ENCODE peak calls at places on chromosomes 6 and 20, in five cellular contexts. I is tibial nerve, E is IMR-90, J is GM12878, T is gastrocnemius medialis. D is an unnamed sample.

GRCh38 chr6:53899512-53899911 is 104.7 kb downstream of the LRRC1 start:
- DNase-seq in T (no peak), E (no peak), I (no peak), J (no peak), D (no peak)

GRCh38 chr6:2579241-2579761 is 171.4 kb downstream of the MYLK4 start:
- DNase-seq in T (no peak), I (no peak), E (peak), J (no peak), D (no peak)

GRCh38 chr20:62030834-62031434 is 34.7 kb downstream of the TAF4 start:
- DNase-seq in E (no peak), I (no peak), T (no peak), J (peak), D (peak)

GRCh38 chr6:70131528-70131927 is 171.4 kb downstream of the COL9A1 start:
- DNase-seq in I (no peak), E (no peak), T (no peak), J (peak), D (peak)

GRCh38 chr6:9984607-9985006 is 430.3 kb downstream of the TFAP2A start:
- DNase-seq in I (no peak), T (no peak), J (no peak), E (no peak), D (no peak)

GRCh38 chr20:23456873-23457272 is 4.2 kb upstream of the CST11 start:
- DNase-seq in J (no peak), E (no peak), I (no peak), T (no peak), D (no peak)

GRCh38 chr6:3252369-3252768 is 6.4 kb upstream of the PSMG4 start:
- DNase-seq in T (no peak), J (no peak), I (no peak), E (no peak), D (no peak)

GRCh38 chr6:67252663-67253062 is 1382.4 kb upstream of the ADGRB3 start:
- DNase-seq in J (no peak), T (no peak), E (no peak), I (no peak), D (no peak)

GRCh38 chr6:137497722-137498463 is 3.7 kb upstream of the OLIG3 start:
- DNase-seq in T (no peak), I (no peak), J (no peak), E (no peak), D (no peak)

GRCh38 chr6:168145747-168146596 is 67.0 kb upstream of the FRMD1 start:
- DNase-seq in J (no peak), T (no peak), E (no peak), I (no peak), D (no peak)

GRCh38 chr20:6765469-6766058 is 1.9 kb upstream of the BMP2 start:
- DNase-seq in J (no peak), E (peak), I (no peak), T (no peak), D (no peak)

GRCh38 chr6:111252451-111252850 is 165.1 kb downstream of the SLC16A10 start:
- DNase-seq in T (no peak), E (no peak), J (no peak), I (no peak), D (no peak)

GRCh38 chr20:409697-410559 is 1.8 kb downstream of the RBCK1 start:
- DNase-seq in I (no peak), J (no peak), E (no peak), T (peak), D (no peak)

GRCh38 chr6:170224694-170225660 is 65.9 kb downstream of the DLL1 start:
- DNase-seq in T (peak), E (peak), J (no peak), I (no peak), D (no peak)

GRCh38 chr20:25289886-25290597 is 42.2 kb downstream of the PYGB start:
- DNase-seq in J (no peak), I (no peak), E (no peak), T (no peak), D (no peak)

GRCh38 chr6:107706516-107706915 is 117.6 kb downstream of the SCML4 start:
- DNase-seq in T (no peak), I (no peak), J (no peak), E (no peak), D (no peak)

GRCh38 chr6:29071831-29072723 is 15.0 kb downstream of the OR2B3 start:
- DNase-seq in E (no peak), T (no peak), I (no peak), J (no peak), D (no peak)

GRCh38 chr6:20877008-20877937 is 343.0 kb downstream of the CDKAL1 start:
- DNase-seq in I (no peak), T (peak), E (peak), J (peak), D (peak)

GRCh38 chr20:23143098-23143497 is 57.0 kb upstream of the CD93 start:
- DNase-seq in I (no peak), J (no peak), T (peak), E (peak), D (no peak)

GRCh38 chr6:169911264-169912263 is 160.1 kb downstream of the ERMARD start:
- DNase-seq in E (no peak), J (no peak), T (no peak), I (no peak), D (no peak)

GRCh38 chr6:114290864-114291263 is 52.0 kb downstream of the HS3ST5 start:
- DNase-seq in E (no peak), J (no peak), T (no peak), I (no peak), D (no peak)

GRCh38 chr20:48897298-48898044 is 24.0 kb upstream of the ARFGEF2 start:
- DNase-seq in E (peak), J (no peak), T (no peak), I (no peak), D (no peak)

GRCh38 chr6:168650686-168651085 is 209.7 kb downstream of the SMOC2 start:
- DNase-seq in J (no peak), I (no peak), E (no peak), T (no peak), D (no peak)

GRCh38 chr20:40571625-40572024 is 117.4 kb downstream of the MAFB start:
- DNase-seq in I (no peak), J (no peak), E (no peak), T (no peak), D (no peak)

GRCh38 chr6:159217595-159218275 is 48.5 kb downstream of the FNDC1 start:
- DNase-seq in J (peak), E (peak), T (no peak), I (no peak), D (peak)

GRCh38 chr6:18742406-18742805 is 355.3 kb downstream of the RNF144B start:
- DNase-seq in J (no peak), T (no peak), E (no peak), I (no peak), D (no peak)

GRCh38 chr20:25338112-25339023 is 52.3 kb downstream of the ABHD12 start:
- DNase-seq in I (no peak), E (no peak), T (no peak), J (no peak), D (no peak)

GRCh38 chr6:6701864-6702263 is 113.3 kb downstream of the LY86 start:
- DNase-seq in T (no peak), E (no peak), J (no peak), I (no peak), D (no peak)

GRCh38 chr6:6699741-6700367 is 111.3 kb downstream of the LY86 start:
- DNase-seq in I (peak), E (peak), T (peak), J (no peak), D (no peak)

GRCh38 chr6:6697620-6698019 is 109.1 kb downstream of the LY86 start:
- DNase-seq in I (no peak), J (no peak), E (no peak), T (no peak), D (no peak)

GRCh38 chr6:6700871-6701270 is 112.4 kb downstream of the LY86 start:
- DNase-seq in E (no peak), J (no peak), T (no peak), I (no peak), D (no peak)

DNA sequence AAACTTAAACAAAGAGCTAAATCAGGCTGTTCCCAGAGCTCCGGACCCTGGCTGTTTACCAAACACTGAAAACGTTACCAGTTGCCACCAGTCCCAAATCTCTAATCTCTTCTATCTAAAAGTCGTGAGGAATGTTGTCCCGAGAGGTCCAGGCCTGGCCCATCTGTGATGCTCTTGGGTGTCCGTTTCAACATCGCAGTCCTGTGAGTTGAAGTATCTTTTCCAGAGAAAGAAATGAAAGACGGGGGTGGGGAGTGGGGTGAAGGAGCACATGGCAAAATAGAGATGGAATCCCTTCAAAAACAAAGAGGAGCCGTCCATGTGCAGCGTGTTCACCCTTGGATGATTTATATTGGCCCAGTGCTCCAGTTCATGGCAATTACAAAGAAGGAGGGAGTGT is 111.9 kb downstream of the LY86 start:
- DNase-seq in T (no peak), J (no peak), I (no peak), E (no peak), D (no peak)
- TF ChIP-seq POLR2A in T (no peak), J (no peak), I (no peak), E (no peak), D (no peak)

GRCh38 chr20:56445130-56445529 is 23.3 kb upstream of the RTF2 start:
- DNase-seq in E (no peak), I (no peak), J (no peak), T (no peak), D (no peak)
- TF ChIP-seq POLR2A in E (no peak), I (no peak), J (no peak), T (no peak), D (no peak)

GRCh38 chr6:134982161-134982560 is 32.3 kb upstream of the ALDH8A1 start:
- DNase-seq in J (no peak), T (no peak), E (no peak), I (no peak), D (no peak)

GRCh38 chr6:134983823-134984222 is 33.9 kb upstream of the ALDH8A1 start:
- DNase-seq in E (no peak), T (no peak), I (no peak), J (no peak), D (no peak)

GRCh38 chr6:134984821-134985220 is 34.9 kb upstream of the ALDH8A1 start:
- DNase-seq in T (no peak), I (no peak), E (peak), J (no peak), D (no peak)

GRCh38 chr6:134979142-134979541 is 29.2 kb upstream of the ALDH8A1 start:
- DNase-seq in I (no peak), J (peak), T (no peak), E (no peak), D (no peak)

DNA sequence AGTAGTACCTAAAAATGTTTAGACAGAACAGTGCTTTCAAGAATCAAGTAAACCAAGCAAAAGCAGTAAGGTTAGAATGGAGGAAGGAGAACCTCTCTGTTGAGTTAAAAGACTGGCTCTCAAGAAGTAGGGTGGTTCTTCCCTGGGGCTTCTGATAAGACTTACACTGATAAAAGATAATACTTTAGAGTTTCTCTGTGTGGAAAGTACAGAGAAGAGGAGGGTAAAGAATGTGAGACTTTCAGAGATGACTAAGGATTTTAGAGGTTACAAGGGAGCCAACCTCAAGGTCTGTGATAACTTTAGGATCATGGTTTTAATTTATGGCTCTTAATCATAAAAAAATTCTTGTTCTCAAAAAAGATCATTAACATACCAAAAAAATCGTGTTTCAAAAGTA is 30.9 kb upstream of the ALDH8A1 start:
- DNase-seq in I (no peak), T (no peak), J (no peak), E (no peak), D (no peak)
- TF ChIP-seq POLR2A in I (no peak), T (no peak), J (no peak), E (no peak), D (no peak)

GRCh38 chr20:32822189-32822588 is 2.4 kb downstream of the MAPRE1 start:
- DNase-seq in T (no peak), E (no peak), J (no peak), I (no peak), D (no peak)

GRCh38 chr20:32823078-32823477 is 3.3 kb downstream of the MAPRE1 start:
- DNase-seq in J (no peak), T (no peak), E (peak), I (no peak), D (no peak)

GRCh38 chr20:32820698-32821378 is 1.1 kb downstream of the MAPRE1 start:
- DNase-seq in J (no peak), I (no peak), E (no peak), T (no peak), D (no peak)

GRCh38 chr20:32823737-32824588 is 4.2 kb downstream of the MAPRE1 start:
- DNase-seq in J (no peak), E (peak), T (no peak), I (no peak), D (no peak)

DNA sequence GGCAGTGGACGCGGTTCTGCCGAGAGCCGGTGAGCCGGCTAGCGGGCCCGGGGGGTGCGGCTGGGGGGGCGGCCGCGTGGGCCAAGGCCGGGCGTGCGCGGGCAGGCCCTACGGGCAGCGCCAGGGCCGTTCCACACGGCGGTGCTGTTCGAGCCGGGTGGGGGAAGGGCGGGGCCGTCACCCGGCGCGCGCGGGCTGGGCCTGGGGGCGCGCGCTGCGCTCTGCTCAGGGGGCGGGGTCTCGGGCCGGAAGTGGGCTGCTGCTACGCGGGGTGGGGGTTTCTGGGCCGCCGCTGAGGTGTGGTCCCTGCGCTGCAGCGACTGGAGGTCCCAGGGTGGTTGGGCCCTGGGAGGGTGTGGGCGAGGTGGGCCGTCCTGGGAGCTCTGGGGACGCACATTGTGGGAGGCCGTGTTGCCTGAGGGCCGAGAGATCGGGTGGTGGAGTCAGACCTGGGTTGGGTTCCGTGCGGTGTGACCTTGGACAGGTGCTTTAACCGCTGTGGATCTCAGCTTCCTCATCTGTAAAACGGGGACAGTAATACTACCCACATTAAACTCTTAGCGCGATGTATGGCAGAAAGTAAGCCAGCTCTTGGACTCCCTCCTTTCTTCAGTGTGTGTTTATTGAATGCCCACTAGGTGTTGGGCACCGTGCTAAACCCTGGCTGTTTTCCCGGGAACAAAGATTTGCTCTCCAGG is 395 bp downstream of the MAPRE1 start:
- DNase-seq in J (no peak), E (peak), I (peak), T (peak), D (peak)
- TF ChIP-seq POLR2A in J (peak), E (peak), I (no peak), T (peak), D (peak)

GRCh38 chr6:32968770-32969684 is 633 bp downstream of the BRD2 start:
- DNase-seq in J (no peak), E (peak), T (peak), I (peak), D (peak)
- TF ChIP-seq POLR2A in J (peak), E (peak), T (no peak), I (peak), D (peak)

GRCh38 chr6:44000164-44000842 is 126.9 kb downstream of the MRPL14 start:
- DNase-seq in E (peak), J (peak), I (no peak), T (no peak), D (peak)
- TF ChIP-seq POLR2A in E (no peak), J (peak), I (no peak), T (no peak), D (peak)

D was measured in GM12892.